ENCODE peak calls at places on chromosomes 2 and 18, in ten cellular contexts. Y, A, B, S, E, L, X, Z, W and R are unnamed samples.

GRCh38 chr18:62426191-62426488 is 96.7 kb upstream of the ZCCHC2 start:
- DNase-seq in Y (no peak), A (no peak), B (no peak), S (no peak), E (no peak), L (no peak), X (no peak), Z (no peak), W (no peak), R (no peak)

GRCh38 chr2:102258386-102259074 is 52.8 kb upstream of the IL1RL1 start:
- DNase-seq in Y (peak; percentile 39), A (no peak), B (no peak), S (peak; percentile 90), E (peak; percentile 97), L (no peak), X (peak; percentile 85), Z (peak; percentile 96), W (peak; percentile 92), R (no peak)

GRCh38 chr2:114925296-114926255 is 483.1 kb downstream of the DPP10 start:
- DNase-seq in Y (no peak), A (no peak), B (no peak), S (no peak), E (no peak), L (no peak), X (no peak), Z (no peak), W (no peak), R (no peak)

GRCh38 chr2:185385157-185385556 is 353.4 kb upstream of the FSIP2 start:
- DNase-seq in Y (no peak), A (no peak), B (no peak), S (no peak), E (no peak), L (no peak), X (no peak), Z (no peak), W (no peak), R (no peak)

GRCh38 chr2:159797468-159798375 is at the start of gene CD302:
- DNase-seq in Y (no peak), A (peak; percentile 51), B (peak; percentile 86), S (no peak), E (peak; percentile 45), L (peak; percentile 91), X (peak; percentile 44), Z (peak; percentile 49), W (peak; percentile 21), R (peak; percentile 74)

GRCh38 chr18:22200611-22201225 is 31.3 kb downstream of the GATA6 start:
- DNase-seq in Y (no peak), A (no peak), B (no peak), S (no peak), E (no peak), L (peak; percentile 78), X (no peak), Z (no peak), W (no peak), R (no peak)

GRCh38 chr2:68478688-68479087 is 11.3 kb downstream of the APLF start:
- DNase-seq in Y (no peak), A (no peak), B (no peak), S (no peak), E (no peak), L (no peak), X (no peak), Z (no peak), W (no peak), R (no peak)

GRCh38 chr2:225025917-225026571 is 16.2 kb downstream of the DOCK10 start:
- DNase-seq in Y (peak; percentile 66), A (no peak), B (no peak), S (peak; percentile 74), E (peak; percentile 80), L (no peak), X (peak; percentile 55), Z (peak; percentile 87), W (peak; percentile 71), R (no peak)

GRCh38 chr2:171069286-171069956 is 91.3 kb downstream of the TLK1 start:
- DNase-seq in Y (no peak), A (no peak), B (no peak), S (no peak), E (no peak), L (no peak), X (no peak), Z (peak; percentile 43), W (peak; percentile 17), R (no peak)

GRCh38 chr2:239891692-239892091 is 133.4 kb downstream of the NDUFA10 start:
- DNase-seq in Y (no peak), A (peak; percentile 11), B (no peak), S (no peak), E (no peak), L (no peak), X (no peak), Z (no peak), W (no peak), R (peak; percentile 24)

GRCh38 chr2:73290049-73290839 is 3.1 kb downstream of the EGR4 start:
- DNase-seq in Y (no peak), A (peak; percentile 58), B (no peak), S (peak; percentile 18), E (peak; percentile 41), L (no peak), X (peak; percentile 61), Z (peak; percentile 14), W (peak; percentile 38), R (peak; percentile 63)

GRCh38 chr2:42931147-42931817 is 138.9 kb upstream of the HAAO start:
- DNase-seq in Y (no peak), A (no peak), B (no peak), S (no peak), E (no peak), L (no peak), X (no peak), Z (no peak), W (no peak), R (no peak)
- TF ChIP-seq CTCF in Y (peak; percentile 55), A (no peak), B (peak; percentile 16), S (peak; percentile 63), E (peak; percentile 35), L (no peak), X (peak; percentile 55), Z (peak; percentile 22), W (no peak), R (peak; percentile 46)

GRCh38 chr2:3179208-3179607 is 198.4 kb downstream of the EIPR1 start:
- DNase-seq in Y (no peak), A (no peak), B (no peak), S (no peak), E (no peak), L (peak; percentile 54), X (no peak), Z (no peak), W (no peak), R (no peak)
- TF ChIP-seq CTCF in Y (peak; percentile 9), A (no peak), B (no peak), S (peak; percentile 35), E (no peak), L (no peak), X (peak; percentile 45), Z (no peak), W (no peak), R (peak; percentile 55)

GRCh38 chr2:120204945-120205670 is 18.1 kb downstream of the TMEM185B start:
- DNase-seq in Y (no peak), A (no peak), B (no peak), S (no peak), E (no peak), L (no peak), X (no peak), Z (no peak), W (no peak), R (no peak)

GRCh38 chr2:120203341-120204021 is 19.7 kb downstream of the TMEM185B start:
- DNase-seq in Y (no peak), A (no peak), B (no peak), S (no peak), E (no peak), L (peak; percentile 84), X (no peak), Z (no peak), W (peak; percentile 12), R (no peak)

GRCh38 chr2:120205901-120206581 is 17.2 kb downstream of the TMEM185B start:
- DNase-seq in Y (no peak), A (no peak), B (no peak), S (no peak), E (no peak), L (peak; percentile 84), X (peak; percentile 11), Z (no peak), W (no peak), R (no peak)

GRCh38 chr2:120204417-120204816 is 18.8 kb downstream of the TMEM185B start:
- DNase-seq in Y (no peak), A (no peak), B (no peak), S (no peak), E (no peak), L (peak; percentile 77), X (no peak), Z (no peak), W (no peak), R (no peak)

GRCh38 chr2:120204022-120204405 is 19.2 kb downstream of the TMEM185B start:
- DNase-seq in Y (no peak), A (no peak), B (no peak), S (no peak), E (no peak), L (no peak), X (peak; percentile 10), Z (no peak), W (no peak), R (no peak)
- TF ChIP-seq CTCF in Y (no peak), A (no peak), B (no peak), S (peak; percentile 55), E (peak; percentile 5), L (no peak), X (peak; percentile 44), Z (no peak), W (no peak), R (no peak)

DNA sequence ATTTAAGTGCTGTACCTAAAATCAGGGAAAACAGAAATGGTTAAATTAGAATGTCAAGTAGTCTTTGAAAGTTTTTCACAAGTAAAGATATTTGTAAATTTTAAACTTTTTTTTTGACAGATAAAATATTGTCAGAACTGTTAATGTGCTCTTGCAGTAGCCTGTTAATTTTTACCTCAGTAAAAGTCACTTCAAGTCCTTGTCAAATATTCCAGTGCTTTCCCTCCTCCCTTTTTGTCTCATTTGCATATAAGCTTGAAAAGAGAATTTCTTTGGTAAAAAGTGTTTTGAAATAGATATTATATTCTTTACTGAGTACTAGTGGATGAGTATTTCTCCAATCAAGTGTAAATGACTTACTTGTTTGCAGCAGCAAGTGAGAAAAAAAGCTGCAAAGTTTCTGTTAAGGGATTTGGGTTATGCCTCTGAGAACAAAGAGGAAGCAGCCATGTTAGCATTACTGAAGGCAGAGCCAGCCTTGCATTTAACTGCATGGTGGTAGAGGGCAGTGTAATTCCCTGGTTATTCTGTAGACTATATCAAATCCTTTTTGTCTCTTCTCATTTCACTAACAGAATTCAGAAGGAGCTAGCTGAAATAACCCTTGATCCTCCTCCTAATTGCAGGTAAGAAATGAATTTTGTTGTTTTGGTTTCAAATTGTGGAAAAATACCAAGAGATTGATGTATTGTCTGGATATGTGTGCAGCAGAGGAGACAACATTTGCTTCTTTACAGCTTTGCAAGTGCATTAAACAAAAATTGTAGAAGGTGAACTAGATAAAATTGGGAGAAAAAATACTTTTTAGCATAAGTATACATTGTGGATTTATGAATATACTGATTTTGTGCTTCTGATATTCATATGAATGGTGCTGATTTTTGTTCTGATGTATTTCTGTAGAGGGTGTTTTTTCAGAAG is 3.3 kb downstream of the UBE2E3 start:
- DNase-seq in Y (peak; percentile 42), A (peak; percentile 53), B (no peak), S (peak; percentile 55), E (peak; percentile 69), L (no peak), X (peak; percentile 69), Z (peak; percentile 70), W (peak; percentile 54), R (no peak)
- TF ChIP-seq CTCF in Y (peak; percentile 55), A (peak; percentile 24), B (peak; percentile 47), S (peak; percentile 66), E (peak; percentile 46), L (no peak), X (peak; percentile 63), Z (peak; percentile 50), W (no peak), R (peak; percentile 49)